ENCODE peak calls at places on chromosomes 2 and 18, in five cellular contexts. J is astrocyte of the spinal cord, X is progenitor cell of endocrine pancreas, V is ovary, A is cardiac fibroblast. W is an unnamed sample.

GRCh38 chr18:63421514-63421913 is 762 bp downstream of the VPS4B start:
- DNase-seq in V (no peak), J (no peak), A (peak; percentile 22), X (no peak), W (no peak)

GRCh38 chr2:224807153-224807964 is 91.2 kb upstream of the CCDC195 start:
- DNase-seq in A (peak; percentile 13), J (no peak), V (no peak), X (no peak), W (no peak)

GRCh38 chr2:88234760-88235159 is 64.6 kb downstream of the THNSL2 start:
- DNase-seq in V (no peak), X (no peak), J (no peak), A (no peak), W (no peak)

GRCh38 chr2:148987286-148987685 is 51.2 kb upstream of the LYPD6B start:
- DNase-seq in A (no peak), X (no peak), V (no peak), J (no peak), W (no peak)

GRCh38 chr2:28705743-28706142 is 45.9 kb upstream of the PPP1CB start:
- DNase-seq in V (no peak), A (no peak), X (no peak), J (no peak), W (no peak)

GRCh38 chr2:72612614-72613160 is 213.1 kb downstream of the EXOC6B start:
- DNase-seq in X (no peak), J (no peak), A (no peak), V (no peak), W (no peak)

GRCh38 chr2:48856144-48856543 is 100.6 kb upstream of the LHCGR start:
- DNase-seq in A (no peak), V (no peak), X (no peak), J (no peak), W (no peak)

GRCh38 chr18:46182633-46183401 is 78.6 kb downstream of the HAUS1 start:
- DNase-seq in A (no peak), V (no peak), X (no peak), J (no peak), W (no peak)

GRCh38 chr2:105797298-105797819 is 52.6 kb downstream of the NCK2 start:
- DNase-seq in A (peak; percentile 67), V (no peak), J (no peak), X (no peak), W (no peak)

GRCh38 chr2:122481717-122482116 is 726.3 kb downstream of the TSN start:
- DNase-seq in V (no peak), X (no peak), J (no peak), A (peak; percentile 36), W (no peak)

GRCh38 chr18:51330148-51330547 is 132.7 kb upstream of the MEX3C start:
- DNase-seq in X (no peak), A (peak; percentile 45), J (peak; percentile 29), V (no peak), W (no peak)

GRCh38 chr18:2978626-2979025 is 34.3 kb downstream of the LPIN2 start:
- DNase-seq in J (peak; percentile 94), A (peak; percentile 92), V (peak; percentile 57), X (no peak), W (no peak)

GRCh38 chr2:219252900-219253752 is at the start of gene TUBA4B:
- DNase-seq in J (no peak), A (peak; percentile 26), X (no peak), V (peak; percentile 60), W (no peak)

GRCh38 chr2:64371727-64372126 is 82.2 kb upstream of the LGALSL start:
- DNase-seq in J (no peak), V (no peak), X (no peak), A (no peak), W (no peak)

GRCh38 chr2:237715459-237715947 is 83.1 kb upstream of the RBM44 start:
- DNase-seq in X (no peak), J (no peak), V (no peak), A (no peak), W (no peak)
- TF ChIP-seq CTCF in X (no peak), J (no peak), V (no peak), A (no peak), W (no peak)

DNA sequence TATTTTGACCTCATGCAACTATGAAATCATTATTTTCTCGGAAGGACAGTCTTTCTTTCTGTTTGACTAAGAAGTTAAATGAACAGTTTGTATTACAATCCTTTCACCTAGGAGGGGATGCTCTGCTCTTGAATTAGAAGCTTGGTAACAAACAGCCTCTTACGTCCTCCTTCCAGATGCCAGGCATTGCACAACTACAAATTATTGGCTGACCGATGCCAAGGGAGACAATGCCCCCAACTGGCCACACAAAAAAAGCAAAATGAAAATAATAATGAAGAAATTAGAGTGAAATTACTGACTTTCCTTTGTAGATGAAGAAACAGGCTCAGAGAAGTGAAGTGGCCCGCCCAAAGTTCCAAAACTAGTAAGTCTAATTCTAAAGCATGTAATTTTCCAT is 177.9 kb downstream of the CYRIA start:
- DNase-seq in A (peak; percentile 52), X (no peak), J (peak; percentile 9), V (no peak), W (no peak)
- TF ChIP-seq CTCF in A (peak; percentile 11), X (peak; percentile 68), J (no peak), V (no peak), W (peak; percentile 76)

DNA sequence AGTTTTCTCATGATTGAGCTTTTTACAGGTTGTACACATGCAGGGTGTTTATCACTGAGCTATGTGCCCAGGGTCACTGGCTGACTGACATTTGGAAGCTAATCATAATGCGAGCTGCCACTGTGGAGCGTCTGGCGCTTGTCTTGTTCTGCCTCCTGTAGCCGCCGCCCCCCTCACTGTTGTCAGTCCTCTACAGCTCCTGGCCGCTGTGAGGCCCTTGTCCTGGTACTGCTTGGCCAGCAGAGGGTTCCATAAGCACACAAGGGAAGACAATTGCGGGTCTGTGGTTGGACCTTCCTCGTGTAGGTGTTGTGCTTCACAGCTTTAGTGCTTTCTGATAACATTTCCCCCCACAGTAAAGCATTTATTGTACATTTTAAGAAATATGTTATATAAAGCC is 105.6 kb upstream of the LDLRAD4 start:
- DNase-seq in J (peak; percentile 53), A (peak; percentile 27), V (peak; percentile 39), X (peak; percentile 37), W (no peak)
- TF ChIP-seq CTCF in J (peak; percentile 50), A (peak; percentile 37), V (no peak), X (peak; percentile 59), W (peak; percentile 42)

GRCh38 chr2:241639385-241639784 is 1.9 kb downstream of the ATG4B start:
- DNase-seq in J (no peak), X (no peak), A (no peak), V (no peak), W (no peak)
- TF ChIP-seq CTCF in J (no peak), X (no peak), A (no peak), V (no peak), W (no peak)

DNA sequence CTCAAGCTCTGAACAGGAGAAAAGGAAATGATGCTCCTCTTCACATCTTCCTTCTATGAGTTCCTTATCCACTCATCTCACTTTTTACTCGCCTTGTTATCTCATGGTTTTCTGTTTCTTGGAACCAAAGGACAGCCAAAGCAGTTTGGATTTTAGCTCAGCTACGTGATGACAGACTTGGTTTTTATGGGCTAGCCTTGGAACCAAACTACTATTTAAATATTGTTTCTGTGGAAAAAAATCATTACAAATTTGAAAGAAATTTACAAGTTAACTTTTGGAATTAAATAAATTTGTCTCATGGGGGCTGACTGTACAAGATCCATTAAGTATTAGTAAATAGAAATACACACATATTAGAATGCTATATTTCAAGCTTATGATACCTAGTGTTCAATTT is 727.8 kb upstream of the FANCL start:
- DNase-seq in J (no peak), V (no peak), X (no peak), A (no peak), W (no peak)
- TF ChIP-seq CTCF in J (no peak), V (no peak), X (no peak), A (no peak), W (no peak)